ENCODE peak calls at places on chromosome 1, in ten cellular contexts. P is CD8-positive, alpha-beta memory T cell; A is CD4-positive, alpha-beta T cell; W is breast epithelium; K is SJSA1; U is K562; G is BE2C; E is mammary epithelial cell; L is body of pancreas; S is upper lobe of right lung. F is an unnamed sample.

GRCh38 chr1:214842856-214843255 is 239.7 kb upstream of the KCNK2 start:
- DNase-seq in P (no peak), A (no peak), W (no peak), K (no peak), U (no peak), G (no peak), E (no peak), L (no peak), S (no peak), F (no peak)

GRCh38 chr1:53326598-53327182 is 1.2 kb downstream of the LRP8 start:
- DNase-seq in P (no peak), A (no peak), W (no peak), K (no peak), U (no peak), G (peak; percentile 67), E (no peak), L (peak; percentile 35), S (peak; percentile 78), F (no peak)

GRCh38 chr1:192225713-192226112 is 67.5 kb downstream of the RGS18 start:
- DNase-seq in P (no peak), A (no peak), W (no peak), K (no peak), U (no peak), G (no peak), E (peak; percentile 31), L (no peak), S (no peak), F (no peak)

GRCh38 chr1:225461533-225462428 is 33.9 kb upstream of the LBR start:
- DNase-seq in P (no peak), A (no peak), W (no peak), K (no peak), U (no peak), G (peak; percentile 62), E (no peak), L (peak; percentile 65), S (no peak), F (no peak)

GRCh38 chr1:210332719-210333398 is 4.2 kb downstream of the HHAT start:
- DNase-seq in P (peak; percentile 17), A (peak; percentile 7), W (no peak), K (no peak), U (no peak), G (no peak), E (peak; percentile 86), L (no peak), S (no peak), F (peak; percentile 34)

GRCh38 chr1:77084457-77084856 is 134.8 kb downstream of the PIGK start:
- DNase-seq in P (no peak), A (no peak), W (no peak), K (no peak), U (no peak), G (no peak), E (no peak), L (no peak), S (no peak), F (no peak)

GRCh38 chr1:240309804-240310203 is 218.1 kb downstream of the FMN2 start:
- DNase-seq in P (no peak), A (no peak), W (no peak), K (no peak), U (no peak), G (no peak), E (no peak), L (no peak), S (no peak), F (no peak)

GRCh38 chr1:193402032-193402431 is 215.6 kb upstream of the B3GALT2 start:
- DNase-seq in P (no peak), A (no peak), W (no peak), K (no peak), U (no peak), G (no peak), E (no peak), L (no peak), S (no peak), F (no peak)

GRCh38 chr1:206680279-206680678 is 4.4 kb upstream of the MAPKAPK2 start:
- DNase-seq in P (no peak), A (no peak), W (no peak), K (no peak), U (peak; percentile 45), G (no peak), E (peak; percentile 18), L (no peak), S (no peak), F (no peak)

GRCh38 chr1:77857557-77857956 is 30.9 kb upstream of the NEXN start:
- DNase-seq in P (no peak), A (no peak), W (no peak), K (no peak), U (no peak), G (no peak), E (no peak), L (no peak), S (no peak), F (no peak)

GRCh38 chr1:41690331-41690730 is 205.8 kb upstream of the EDN2 start:
- DNase-seq in P (no peak), A (no peak), W (no peak), K (no peak), U (no peak), G (no peak), E (no peak), L (no peak), S (peak; percentile 36), F (no peak)

GRCh38 chr1:161838362-161838761 is 72.2 kb downstream of the ATF6 start:
- DNase-seq in P (no peak), A (no peak), W (no peak), K (no peak), U (no peak), G (no peak), E (no peak), L (no peak), S (no peak), F (no peak)

GRCh38 chr1:198860371-198860770 is 221.5 kb downstream of the PTPRC start:
- DNase-seq in P (no peak), A (no peak), W (no peak), K (no peak), U (no peak), G (no peak), E (no peak), L (no peak), S (no peak), F (no peak)

GRCh38 chr1:198867182-198867581 is 228.3 kb downstream of the PTPRC start:
- DNase-seq in P (no peak), A (no peak), W (no peak), K (no peak), U (no peak), G (no peak), E (no peak), L (no peak), S (no peak), F (no peak)

GRCh38 chr1:198865288-198865687 is 226.4 kb downstream of the PTPRC start:
- DNase-seq in P (no peak), A (no peak), W (no peak), K (no peak), U (no peak), G (no peak), E (no peak), L (no peak), S (no peak), F (no peak)

GRCh38 chr1:198864695-198865094 is 225.9 kb downstream of the PTPRC start:
- DNase-seq in P (no peak), A (no peak), W (no peak), K (no peak), U (no peak), G (no peak), E (no peak), L (no peak), S (no peak), F (no peak)
- H3K9me3 ChIP-seq in P (no peaks in the 10 kb centered on the region), A (no peaks in the 10 kb centered on the region), W (no peaks in the 10 kb centered on the region), K (no peaks in the 10 kb centered on the region), U (no peaks in the 10 kb centered on the region), G (no peaks in the 10 kb centered on the region), E (no peaks in the 10 kb centered on the region), L (no peaks in the 10 kb centered on the region), S (no peaks in the 10 kb centered on the region), F (no peaks in the 10 kb centered on the region)

DNA sequence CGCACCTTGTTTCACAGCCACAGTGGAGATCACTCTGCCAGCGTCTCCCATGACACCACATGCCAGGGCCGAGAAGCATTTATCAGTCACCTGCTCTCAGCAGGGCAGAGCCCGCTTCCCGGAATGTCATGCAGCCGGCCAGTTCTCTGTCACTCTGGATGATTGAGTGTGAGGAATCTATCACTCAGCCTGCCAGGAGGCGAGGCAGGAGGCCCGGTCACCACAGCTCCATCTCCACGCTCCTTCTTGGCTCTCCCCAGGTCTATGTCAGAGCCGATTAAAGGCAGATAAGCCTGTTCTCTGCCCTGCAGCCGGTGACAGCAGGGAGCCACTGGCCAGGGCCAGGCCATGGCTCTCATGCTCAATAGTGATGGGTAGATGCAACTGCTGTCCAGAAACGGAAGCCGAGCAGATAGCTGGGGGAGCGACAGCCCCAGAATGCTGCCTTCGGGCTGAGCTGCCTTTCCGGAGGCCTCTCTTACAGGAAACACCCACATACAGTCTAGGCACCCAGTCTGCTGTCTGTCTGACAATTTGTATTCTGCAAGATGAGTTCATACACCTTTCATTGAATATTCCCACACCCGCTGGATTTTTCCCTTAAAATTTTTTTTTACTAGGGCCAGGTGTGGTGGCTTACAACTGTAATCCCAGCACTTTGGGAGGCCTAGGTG is 64.1 kb downstream of the ACTL8 start:
- DNase-seq in P (no peak), A (no peak), W (no peak), K (no peak), U (no peak), G (no peak), E (no peak), L (no peak), S (peak; percentile 29), F (no peak)
- H3K9me3 ChIP-seq in P (no peaks in the 10 kb centered on the region), A (peaks cover 4% of the 10 kb centered on the region), W (peaks cover 15% of the 10 kb centered on the region), K (peaks cover 2% of the 10 kb centered on the region), U (no peaks in the 10 kb centered on the region), G (no peaks in the 10 kb centered on the region), E (no peaks in the 10 kb centered on the region), L (no peaks in the 10 kb centered on the region), S (no peaks in the 10 kb centered on the region), F (peaks cover 4% of the 10 kb centered on the region)

DNA sequence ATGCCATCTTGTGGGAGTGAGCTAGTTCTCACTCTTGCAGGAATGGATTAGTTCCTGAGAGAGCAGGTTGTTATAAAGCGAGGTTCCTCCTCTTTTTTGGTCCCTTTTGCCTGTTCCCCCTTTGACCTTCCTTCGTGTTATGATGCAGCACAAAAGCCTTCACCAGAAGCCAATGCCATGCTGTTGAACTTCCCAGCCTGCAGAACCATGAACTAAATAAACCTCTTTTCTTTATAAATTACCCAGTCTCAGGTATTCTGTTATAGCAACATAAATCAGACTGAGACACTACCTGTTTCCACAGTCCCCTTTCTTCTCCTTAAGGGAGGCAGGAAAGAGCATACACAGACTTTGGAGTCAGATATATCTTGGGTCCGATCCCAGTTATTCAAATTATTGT is 25.6 kb downstream of the DISP3 start:
- DNase-seq in P (no peak), A (no peak), W (no peak), K (no peak), U (no peak), G (no peak), E (no peak), L (no peak), S (no peak), F (no peak)
- H3K9me3 ChIP-seq in P (peaks cover 9% of the 10 kb centered on the region), A (peaks cover 38% of the 10 kb centered on the region), W (peaks cover 40% of the 10 kb centered on the region), K (peaks cover 25% of the 10 kb centered on the region), U (no peaks in the 10 kb centered on the region), G (no peaks in the 10 kb centered on the region), E (peaks cover 33% of the 10 kb centered on the region), L (no peaks in the 10 kb centered on the region), S (peaks cover 20% of the 10 kb centered on the region), F (no peaks in the 10 kb centered on the region)

DNA sequence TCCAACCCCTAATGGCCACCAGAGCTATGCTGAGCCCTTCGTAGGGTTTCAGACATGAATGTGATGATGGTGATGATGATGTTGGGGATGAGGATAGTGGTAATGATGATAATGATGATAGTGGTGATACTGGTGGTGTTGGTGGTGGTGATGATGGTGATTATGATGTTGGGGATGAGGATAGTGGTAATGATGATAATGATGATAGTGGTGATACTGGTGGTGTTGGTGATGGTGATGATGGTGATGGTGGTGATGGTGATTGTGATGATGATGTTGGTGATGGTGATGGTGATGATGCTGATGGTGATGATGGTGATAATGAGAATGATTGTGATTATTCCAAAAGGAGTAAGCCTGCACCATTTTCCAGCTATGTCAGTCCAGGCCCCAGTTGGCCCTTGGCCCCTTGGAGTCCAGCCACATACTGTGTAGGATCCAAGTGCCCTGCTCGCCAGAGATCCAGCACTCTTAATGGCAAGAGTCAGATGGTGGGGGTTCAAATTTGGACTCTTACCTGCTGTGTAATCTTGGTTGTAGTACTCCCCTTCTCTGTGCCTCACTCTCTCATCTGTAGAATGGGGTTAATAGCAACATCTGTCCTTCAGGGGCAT is 28.3 kb downstream of the AJAP1 start:
- DNase-seq in P (no peak), A (no peak), W (no peak), K (no peak), U (no peak), G (no peak), E (no peak), L (no peak), S (no peak), F (no peak)
- H3K9me3 ChIP-seq in P (no peaks in the 10 kb centered on the region), A (peaks cover 18% of the 10 kb centered on the region), W (peaks cover 23% of the 10 kb centered on the region), K (peaks cover 15% of the 10 kb centered on the region), U (no peaks in the 10 kb centered on the region), G (no peaks in the 10 kb centered on the region), E (peaks cover 8% of the 10 kb centered on the region), L (no peaks in the 10 kb centered on the region), S (no peaks in the 10 kb centered on the region), F (no peaks in the 10 kb centered on the region)